ENCODE peak calls at places on chromosomes 12 and 14, in six cellular contexts. One of them, this sample, is unnamed.

GRCh38 chr12:25775968-25776367 is 182.5 kb upstream of the RASSF8 start:
- DNase-seq in heart left ventricle: no peak
- DNase-seq in astrocyte of the hippocampus: no peak
- DNase-seq in fibroblast of the conjunctiva: no peak
- DNase-seq in aorta: no peak
- DNase-seq in dorsolateral prefrontal cortex: no peak
- DNase-seq in this sample: peak

GRCh38 chr12:112252184-112252583 is 126.8 kb downstream of the TRAFD1 start:
- DNase-seq in heart left ventricle: no peak
- DNase-seq in astrocyte of the hippocampus: peak
- DNase-seq in fibroblast of the conjunctiva: peak
- DNase-seq in aorta: no peak
- DNase-seq in dorsolateral prefrontal cortex: no peak
- DNase-seq in this sample: no peak

GRCh38 chr12:54680374-54680773 is 32.2 kb upstream of the DCD start:
- DNase-seq in heart left ventricle: no peak
- DNase-seq in astrocyte of the hippocampus: no peak
- DNase-seq in fibroblast of the conjunctiva: no peak
- DNase-seq in aorta: no peak
- DNase-seq in dorsolateral prefrontal cortex: no peak
- DNase-seq in this sample: peak

GRCh38 chr14:85601246-85601645 is 71.3 kb downstream of the FLRT2 start:
- DNase-seq in heart left ventricle: no peak
- DNase-seq in astrocyte of the hippocampus: no peak
- DNase-seq in fibroblast of the conjunctiva: no peak
- DNase-seq in aorta: no peak
- DNase-seq in dorsolateral prefrontal cortex: no peak
- DNase-seq in this sample: no peak

GRCh38 chr14:23114669-23115491 is 4.2 kb downstream of the CEBPE start:
- DNase-seq in heart left ventricle: no peak
- DNase-seq in astrocyte of the hippocampus: peak
- DNase-seq in fibroblast of the conjunctiva: peak
- DNase-seq in aorta: peak
- DNase-seq in dorsolateral prefrontal cortex: no peak
- DNase-seq in this sample: peak

GRCh38 chr14:96072076-96072475 is 32.9 kb downstream of the C14orf132 start:
- DNase-seq in heart left ventricle: no peak
- DNase-seq in astrocyte of the hippocampus: no peak
- DNase-seq in fibroblast of the conjunctiva: no peak
- DNase-seq in aorta: peak
- DNase-seq in dorsolateral prefrontal cortex: no peak
- DNase-seq in this sample: no peak

GRCh38 chr14:23078692-23079116 is 16.2 kb downstream of the ACIN1 start:
- DNase-seq in heart left ventricle: peak
- DNase-seq in astrocyte of the hippocampus: peak
- DNase-seq in fibroblast of the conjunctiva: peak
- DNase-seq in aorta: no peak
- DNase-seq in dorsolateral prefrontal cortex: no peak
- DNase-seq in this sample: peak

GRCh38 chr12:121085113-121085841 is 46.2 kb upstream of the OASL start:
- DNase-seq in heart left ventricle: no peak
- DNase-seq in astrocyte of the hippocampus: no peak
- DNase-seq in fibroblast of the conjunctiva: no peak
- DNase-seq in aorta: no peak
- DNase-seq in dorsolateral prefrontal cortex: no peak
- DNase-seq in this sample: no peak

GRCh38 chr14:101458536-101459391 is 102.5 kb upstream of the DIO3 start:
- DNase-seq in heart left ventricle: no peak
- DNase-seq in astrocyte of the hippocampus: peak
- DNase-seq in fibroblast of the conjunctiva: no peak
- DNase-seq in aorta: peak
- DNase-seq in dorsolateral prefrontal cortex: no peak
- DNase-seq in this sample: no peak

GRCh38 chr14:98167702-98168101 is 1104.3 kb downstream of the BCL11B start:
- DNase-seq in heart left ventricle: no peak
- DNase-seq in astrocyte of the hippocampus: no peak
- DNase-seq in fibroblast of the conjunctiva: no peak
- DNase-seq in aorta: no peak
- DNase-seq in dorsolateral prefrontal cortex: no peak
- DNase-seq in this sample: no peak

GRCh38 chr14:62015945-62016344 is 253.7 kb downstream of the SNAPC1 start:
- DNase-seq in heart left ventricle: no peak
- DNase-seq in astrocyte of the hippocampus: peak
- DNase-seq in fibroblast of the conjunctiva: peak
- DNase-seq in aorta: no peak
- DNase-seq in dorsolateral prefrontal cortex: no peak
- DNase-seq in this sample: peak

GRCh38 chr12:94231718-94232117 is 83.3 kb downstream of the PLXNC1 start:
- DNase-seq in heart left ventricle: no peak
- DNase-seq in astrocyte of the hippocampus: no peak
- DNase-seq in fibroblast of the conjunctiva: no peak
- DNase-seq in aorta: no peak
- DNase-seq in dorsolateral prefrontal cortex: no peak
- DNase-seq in this sample: no peak

GRCh38 chr14:35878272-35879140 is 52.4 kb downstream of the BRMS1L start:
- DNase-seq in heart left ventricle: peak
- DNase-seq in astrocyte of the hippocampus: peak
- DNase-seq in fibroblast of the conjunctiva: peak
- DNase-seq in aorta: no peak
- DNase-seq in dorsolateral prefrontal cortex: no peak
- DNase-seq in this sample: peak

GRCh38 chr14:95468416-95469133 is 47.9 kb downstream of the SYNE3 start:
- DNase-seq in heart left ventricle: no peak
- DNase-seq in astrocyte of the hippocampus: no peak
- DNase-seq in fibroblast of the conjunctiva: no peak
- DNase-seq in aorta: peak
- DNase-seq in dorsolateral prefrontal cortex: no peak
- DNase-seq in this sample: no peak

GRCh38 chr12:48815281-48816110 is 2.8 kb upstream of the CACNB3 start:
- DNase-seq in heart left ventricle: peak
- DNase-seq in astrocyte of the hippocampus: peak
- DNase-seq in fibroblast of the conjunctiva: peak
- DNase-seq in aorta: peak
- DNase-seq in dorsolateral prefrontal cortex: peak
- DNase-seq in this sample: peak

GRCh38 chr14:73392329-73393257 is 65.8 kb downstream of the NUMB start:
- DNase-seq in heart left ventricle: no peak
- DNase-seq in astrocyte of the hippocampus: no peak
- DNase-seq in fibroblast of the conjunctiva: no peak
- DNase-seq in aorta: no peak
- DNase-seq in dorsolateral prefrontal cortex: no peak
- DNase-seq in this sample: no peak

GRCh38 chr14:59484611-59485174 is 376 bp downstream of the JKAMP start:
- DNase-seq in heart left ventricle: no peak
- DNase-seq in astrocyte of the hippocampus: no peak
- DNase-seq in fibroblast of the conjunctiva: no peak
- DNase-seq in aorta: no peak
- DNase-seq in dorsolateral prefrontal cortex: no peak
- DNase-seq in this sample: no peak

GRCh38 chr12:132611620-132612019 is 1.2 kb upstream of the LRCOL1 start:
- DNase-seq in heart left ventricle: no peak
- DNase-seq in astrocyte of the hippocampus: no peak
- DNase-seq in fibroblast of the conjunctiva: no peak
- DNase-seq in aorta: no peak
- DNase-seq in dorsolateral prefrontal cortex: no peak
- DNase-seq in this sample: no peak

GRCh38 chr12:91493308-91493707 is 310.7 kb upstream of the DCN start:
- DNase-seq in heart left ventricle: no peak
- DNase-seq in astrocyte of the hippocampus: no peak
- DNase-seq in fibroblast of the conjunctiva: no peak
- DNase-seq in aorta: no peak
- DNase-seq in dorsolateral prefrontal cortex: no peak
- DNase-seq in this sample: no peak

GRCh38 chr12:11758087-11758837 is 108.8 kb downstream of the ETV6 start:
- DNase-seq in heart left ventricle: peak
- DNase-seq in astrocyte of the hippocampus: no peak
- DNase-seq in fibroblast of the conjunctiva: no peak
- DNase-seq in aorta: no peak
- DNase-seq in dorsolateral prefrontal cortex: no peak
- DNase-seq in this sample: no peak

GRCh38 chr12:31874961-31875608 is 84.1 kb upstream of the RESF1 start:
- DNase-seq in heart left ventricle: peak
- DNase-seq in astrocyte of the hippocampus: peak
- DNase-seq in fibroblast of the conjunctiva: peak
- DNase-seq in aorta: peak
- DNase-seq in dorsolateral prefrontal cortex: peak
- DNase-seq in this sample: peak

GRCh38 chr14:63249112-63249511 is 44.9 kb downstream of the RHOJ start:
- DNase-seq in heart left ventricle: no peak
- DNase-seq in astrocyte of the hippocampus: peak
- DNase-seq in fibroblast of the conjunctiva: no peak
- DNase-seq in aorta: no peak
- DNase-seq in dorsolateral prefrontal cortex: no peak
- DNase-seq in this sample: no peak

GRCh38 chr14:36822671-36823070 is 161.0 kb downstream of the PAX9 start:
- DNase-seq in heart left ventricle: no peak
- DNase-seq in astrocyte of the hippocampus: no peak
- DNase-seq in fibroblast of the conjunctiva: no peak
- DNase-seq in aorta: no peak
- DNase-seq in dorsolateral prefrontal cortex: no peak
- DNase-seq in this sample: no peak

GRCh38 chr12:52082988-52083637 is 3.6 kb downstream of the SMIM41 start:
- DNase-seq in heart left ventricle: peak
- DNase-seq in astrocyte of the hippocampus: peak
- DNase-seq in fibroblast of the conjunctiva: peak
- DNase-seq in aorta: peak
- DNase-seq in dorsolateral prefrontal cortex: peak
- DNase-seq in this sample: peak